ENCODE peak calls at places on chromosomes 16 and 17, in six cellular contexts. S is GM12864; O is Calu3; Y is CD8-positive, alpha-beta memory T cell; G is cerebellum; I is Panc1. B is an unnamed sample.

GRCh38 chr16:75042423-75043174 is 43.8 kb downstream of the ZNRF1 start:
- DNase-seq in S (no peak), O (no peak), Y (no peak), G (no peak), I (no peak), B (no peak)

GRCh38 chr17:21816592-21817567 is 124.6 kb downstream of the KCNJ18 start:
- DNase-seq in S (no peak), O (no peak), Y (no peak), G (no peak), I (no peak), B (no peak)

GRCh38 chr16:4021070-4021779 is 95.0 kb downstream of the ADCY9 start:
- DNase-seq in S (no peak), O (peak), Y (no peak), G (no peak), I (no peak), B (peak)

GRCh38 chr17:79622201-79622601 is 11.3 kb upstream of the RBFOX3 start:
- DNase-seq in S (no peak), O (no peak), Y (peak), G (no peak), I (no peak), B (no peak)

GRCh38 chr17:56441331-56441730 is 152.2 kb upstream of the NOG start:
- DNase-seq in S (no peak), O (no peak), Y (no peak), G (no peak), I (no peak), B (no peak)

GRCh38 chr17:41061969-41062368 is 2.1 kb upstream of the KRTAP2-3 start:
- DNase-seq in S (no peak), O (no peak), Y (no peak), G (no peak), I (no peak), B (no peak)

GRCh38 chr17:11668633-11669032 is 70.4 kb downstream of the DNAH9 start:
- DNase-seq in S (no peak), O (no peak), Y (no peak), G (no peak), I (no peak), B (no peak)

GRCh38 chr17:80649200-80649644 is 104.6 kb downstream of the RPTOR start:
- DNase-seq in S (no peak), O (no peak), Y (no peak), G (peak), I (no peak), B (no peak)

GRCh38 chr17:68326681-68327080 is 35.4 kb downstream of the ARSG start:
- DNase-seq in S (no peak), O (no peak), Y (no peak), G (no peak), I (no peak), B (no peak)

GRCh38 chr17:69525920-69526841 is 111.7 kb downstream of the MAP2K6 start:
- DNase-seq in S (peak), O (peak), Y (no peak), G (peak), I (peak), B (no peak)

GRCh38 chr16:73113326-73113720 is 65.4 kb upstream of the ZFHX3 start:
- DNase-seq in S (no peak), O (no peak), Y (no peak), G (no peak), I (no peak), B (no peak)

GRCh38 chr16:31474778-31475738 is 3.1 kb downstream of the TGFB1I1 start:
- DNase-seq in S (no peak), O (no peak), Y (no peak), G (no peak), I (no peak), B (no peak)

GRCh38 chr17:57294629-57295501 is 38.5 kb downstream of the MSI2 start:
- DNase-seq in S (no peak), O (no peak), Y (no peak), G (peak), I (no peak), B (no peak)

GRCh38 chr17:51516924-51517323 is 256.6 kb downstream of the UTP18 start:
- DNase-seq in S (no peak), O (no peak), Y (no peak), G (no peak), I (no peak), B (no peak)

GRCh38 chr17:62630365-62631085 is 3.1 kb downstream of the MRC2 start:
- DNase-seq in S (no peak), O (no peak), Y (no peak), G (no peak), I (no peak), B (no peak)

GRCh38 chr17:74943808-74944522 is 8.3 kb downstream of the OTOP3 start:
- DNase-seq in S (no peak), O (peak), Y (no peak), G (no peak), I (no peak), B (peak)

GRCh38 chr16:66256919-66257318 is 109.6 kb upstream of the CDH5 start:
- DNase-seq in S (no peak), O (no peak), Y (no peak), G (no peak), I (no peak), B (no peak)

GRCh38 chr16:24700549-24701392 is 28.7 kb upstream of the TNRC6A start:
- DNase-seq in S (no peak), O (peak), Y (no peak), G (no peak), I (peak), B (peak)

GRCh38 chr17:77963441-77963840 is 4.9 kb downstream of the TNRC6C start:
- DNase-seq in S (no peak), O (no peak), Y (peak), G (peak), I (no peak), B (no peak)

GRCh38 chr16:84059111-84059510 is 16.5 kb upstream of the SLC38A8 start:
- DNase-seq in S (no peak), O (no peak), Y (no peak), G (no peak), I (no peak), B (no peak)

GRCh38 chr17:81254955-81255717 is 16.0 kb downstream of the NDUFAF8 start:
- DNase-seq in S (no peak), O (peak), Y (no peak), G (peak), I (no peak), B (no peak)

GRCh38 chr17:9258115-9259020 is 237.1 kb downstream of the NTN1 start:
- DNase-seq in S (no peak), O (no peak), Y (no peak), G (no peak), I (no peak), B (no peak)

GRCh38 chr17:59423137-59423703 is 91.8 kb downstream of the YPEL2 start:
- DNase-seq in S (no peak), O (peak), Y (no peak), G (no peak), I (no peak), B (no peak)

GRCh38 chr16:81940781-81941560 is 70.3 kb downstream of the SDR42E1 start:
- DNase-seq in S (no peak), O (peak), Y (no peak), G (peak), I (no peak), B (peak)

GRCh38 chr16:22673463-22673862 is 140.5 kb upstream of the HS3ST2 start:
- DNase-seq in S (no peak), O (no peak), Y (no peak), G (no peak), I (no peak), B (no peak)

GRCh38 chr17:29002811-29003210 is 3.0 kb downstream of the SEZ6 start:
- DNase-seq in S (no peak), O (no peak), Y (no peak), G (no peak), I (no peak), B (no peak)

GRCh38 chr17:4136373-4136772 is 6.5 kb downstream of the ZZEF1 start:
- DNase-seq in S (no peak), O (no peak), Y (no peak), G (no peak), I (no peak), B (no peak)

B was measured in keratinocyte.